ENCODE peak calls at places on chromosomes 2 and 18, in seven cellular contexts. P is uterus, T is body of pancreas, S is spleen, V is A549, M is transverse colon, J is esophagus muscularis mucosa. D is an unnamed sample.
A peak's percentile ranks its signal among the peaks of the same experiment; 100 is the strongest.

GRCh38 chr2:110770696-110771425 is 38.5 kb downstream of the ACOXL start:
- DNase-seq in T (peak; percentile 18), V (no peak), M (no peak), S (no peak), J (no peak), P (no peak), D (no peak)

GRCh38 chr18:47863041-47863440 is 67.4 kb downstream of the SMAD2 start:
- DNase-seq in V (no peak), S (no peak), J (no peak), T (no peak), P (no peak), M (no peak), D (no peak)

GRCh38 chr2:230090978-230091377 is 22.3 kb upstream of the SLC16A14 start:
- DNase-seq in T (no peak), V (no peak), M (no peak), P (no peak), J (peak; percentile 31), S (no peak), D (no peak)

GRCh38 chr18:31954349-31954748 is 11.4 kb upstream of the TRAPPC8 start:
- DNase-seq in V (no peak), J (no peak), T (no peak), M (peak; percentile 49), S (no peak), P (no peak), D (no peak)

GRCh38 chr2:203830294-203831055 is 37.1 kb upstream of the CTLA4 start:
- DNase-seq in P (no peak), M (no peak), V (no peak), T (no peak), J (peak; percentile 68), S (no peak), D (no peak)

GRCh38 chr18:79507076-79507545 is 111.4 kb downstream of the NFATC1 start:
- DNase-seq in M (peak; percentile 39), T (peak; percentile 54), V (no peak), S (peak; percentile 88), P (peak; percentile 63), J (no peak), D (peak; percentile 50)

GRCh38 chr2:108611021-108611420 is 76.8 kb downstream of the LIMS1 start:
- DNase-seq in J (no peak), P (no peak), V (no peak), S (no peak), T (no peak), M (no peak), D (no peak)

GRCh38 chr2:152560163-152560562 is 157.1 kb downstream of the PRPF40A start:
- DNase-seq in S (no peak), V (no peak), T (no peak), M (no peak), P (no peak), J (no peak), D (no peak)

GRCh38 chr2:84704505-84705244 is 176.2 kb downstream of the TRABD2A start:
- DNase-seq in M (peak; percentile 26), S (no peak), T (peak; percentile 16), P (no peak), V (no peak), J (no peak), D (no peak)

GRCh38 chr2:49770919-49771318 is 616.6 kb upstream of the FSHR start:
- DNase-seq in S (no peak), P (no peak), V (no peak), J (no peak), T (peak; percentile 77), M (peak; percentile 8), D (peak; percentile 49)

GRCh38 chr2:43493954-43494353 is 101.9 kb downstream of the THADA start:
- DNase-seq in V (no peak), P (no peak), J (no peak), S (no peak), T (no peak), M (no peak), D (no peak)

GRCh38 chr2:118221952-118222594 is 133.8 kb downstream of the INSIG2 start:
- DNase-seq in P (peak; percentile 17), S (no peak), J (no peak), V (peak; percentile 54), M (no peak), T (peak; percentile 58), D (no peak)

GRCh38 chr2:29000481-29000880 is 19.4 kb downstream of the TOGARAM2 start:
- DNase-seq in T (peak; percentile 20), M (peak; percentile 56), J (no peak), V (no peak), P (no peak), S (peak; percentile 93), D (no peak)

GRCh38 chr18:4677006-4677405 is 221.9 kb upstream of the DLGAP1 start:
- DNase-seq in T (no peak), M (no peak), V (no peak), S (no peak), P (no peak), J (no peak), D (no peak)

GRCh38 chr2:121210691-121211090 is 74.3 kb downstream of the TFCP2L1 start:
- DNase-seq in M (peak; percentile 82), J (no peak), S (peak; percentile 66), V (peak; percentile 29), T (peak; percentile 72), P (no peak), D (peak; percentile 81)

GRCh38 chr18:58856881-58857280 is 7.8 kb upstream of the ZNF532 start:
- DNase-seq in P (no peak), J (no peak), V (no peak), S (no peak), T (no peak), M (no peak), D (no peak)

GRCh38 chr2:26754972-26755670 is 9.0 kb upstream of the SLC35F6 start:
- DNase-seq in M (no peak), P (no peak), S (no peak), T (no peak), J (no peak), V (no peak), D (no peak)

GRCh38 chr18:37395631-37396030 is 170.0 kb downstream of the CELF4 start:
- DNase-seq in S (peak; percentile 46), T (no peak), P (no peak), V (no peak), M (no peak), J (no peak), D (no peak)

GRCh38 chr2:31379102-31379501 is 35.4 kb downstream of the XDH start:
- DNase-seq in V (no peak), T (no peak), S (no peak), M (no peak), P (no peak), J (peak; percentile 90), D (no peak)

GRCh38 chr2:234335676-234336228 is 161.1 kb downstream of the ARL4C start:
- DNase-seq in T (peak; percentile 52), V (no peak), P (peak; percentile 22), S (peak; percentile 80), M (peak; percentile 73), J (peak; percentile 96), D (peak; percentile 61)

GRCh38 chr2:58137221-58137620 is 90.6 kb downstream of the VRK2 start:
- DNase-seq in T (no peak), P (no peak), J (no peak), M (no peak), S (no peak), V (no peak), D (no peak)

DNA sequence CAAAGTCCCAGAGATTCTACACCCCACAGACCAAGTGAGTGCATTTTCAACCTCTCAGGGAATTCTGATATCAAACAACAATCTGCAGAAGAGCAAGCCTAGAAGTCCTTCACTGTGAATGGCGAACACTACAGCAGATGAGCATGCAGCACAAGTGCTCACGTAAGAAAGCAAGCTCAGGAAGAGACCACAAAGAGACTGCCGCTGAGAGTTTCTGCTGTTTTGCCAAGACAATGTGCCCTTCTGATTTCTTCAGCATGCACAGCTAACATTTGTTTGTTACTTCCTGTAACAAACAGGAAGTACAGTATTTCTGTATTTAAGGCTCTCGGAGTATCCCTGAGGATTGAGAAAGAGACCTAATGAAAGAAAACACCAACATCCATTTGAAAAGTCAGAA is 45.9 kb downstream of the MBOAT2 start:
- DNase-seq in V (no peak), S (no peak), J (no peak), T (no peak), P (no peak), M (no peak), D (no peak)
- TF ChIP-seq POLR2A in V (no peak), S (no peak), J (no peak), T (no peak), P (no peak), M (no peak), D (no peak)

DNA sequence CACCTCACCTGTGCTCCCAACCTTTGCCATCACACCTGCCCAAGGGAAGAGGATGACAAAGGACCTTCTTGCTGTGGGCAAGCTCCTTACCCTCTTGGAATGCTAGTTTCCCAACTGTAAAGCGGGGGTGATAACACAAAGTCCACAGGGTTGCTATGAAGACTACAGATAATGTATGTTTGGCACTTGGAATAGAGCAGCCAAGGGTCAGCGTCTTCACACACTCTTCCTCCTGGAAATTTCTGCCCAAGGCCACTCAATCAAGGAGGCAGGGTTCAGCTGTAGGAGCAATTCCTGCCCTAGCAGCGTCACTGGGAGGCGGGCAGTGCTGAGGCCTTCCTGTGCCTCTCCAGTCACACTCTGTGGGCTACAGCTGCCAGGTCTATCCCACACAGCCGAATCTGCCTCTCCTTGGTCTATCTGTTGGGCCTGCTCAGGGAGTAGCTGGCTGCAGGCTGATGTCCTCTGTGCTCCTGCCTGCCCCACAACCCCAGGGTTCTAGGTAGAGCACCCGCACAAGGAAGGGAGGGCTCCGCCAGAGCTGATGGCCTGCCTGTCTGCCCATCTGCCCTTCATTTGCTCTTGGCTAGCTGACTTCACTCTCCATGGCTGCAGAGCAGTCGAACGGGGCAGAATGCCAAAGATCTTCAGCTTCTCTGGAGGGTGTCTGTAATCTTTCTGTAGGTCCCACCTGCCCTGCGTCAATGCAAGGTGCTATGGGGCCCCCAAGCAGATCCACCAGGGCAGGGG is 91.9 kb downstream of the MRO start:
- DNase-seq in J (no peak), M (no peak), P (no peak), S (no peak), V (no peak), T (no peak), D (no peak)
- H3K27ac ChIP-seq in J (no peak overlapping the region), M (no peak overlapping the region), P (no peak overlapping the region), S (peak overlapping the region; percentile 41), V (no peak overlapping the region), T (no peak overlapping the region), D (no peak overlapping the region)

DNA sequence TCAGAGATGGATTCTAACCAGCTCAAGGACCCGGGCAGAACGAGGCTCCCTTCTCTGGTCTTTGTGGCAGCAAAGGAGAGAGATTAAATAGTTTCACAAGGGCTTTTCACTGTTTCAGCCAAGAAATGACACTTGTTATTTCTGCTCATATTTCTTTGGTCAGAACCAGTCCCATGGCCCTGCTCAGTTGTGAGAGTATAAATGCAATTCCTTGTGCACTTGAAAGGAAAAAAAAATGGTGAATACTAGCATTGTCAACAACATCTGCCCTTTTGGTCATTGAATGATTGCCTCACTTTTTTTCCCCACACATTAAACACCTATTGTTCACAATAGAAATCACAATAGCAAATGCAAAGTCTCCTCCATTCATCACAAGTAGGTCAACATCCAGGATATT is 104.4 kb downstream of the RDH14 start:
- DNase-seq in S (no peak), M (no peak), J (no peak), T (no peak), V (no peak), P (no peak), D (no peak)
- TF ChIP-seq POLR2A in S (no peak), M (no peak), J (no peak), T (no peak), V (no peak), P (no peak), D (no peak)

DNA sequence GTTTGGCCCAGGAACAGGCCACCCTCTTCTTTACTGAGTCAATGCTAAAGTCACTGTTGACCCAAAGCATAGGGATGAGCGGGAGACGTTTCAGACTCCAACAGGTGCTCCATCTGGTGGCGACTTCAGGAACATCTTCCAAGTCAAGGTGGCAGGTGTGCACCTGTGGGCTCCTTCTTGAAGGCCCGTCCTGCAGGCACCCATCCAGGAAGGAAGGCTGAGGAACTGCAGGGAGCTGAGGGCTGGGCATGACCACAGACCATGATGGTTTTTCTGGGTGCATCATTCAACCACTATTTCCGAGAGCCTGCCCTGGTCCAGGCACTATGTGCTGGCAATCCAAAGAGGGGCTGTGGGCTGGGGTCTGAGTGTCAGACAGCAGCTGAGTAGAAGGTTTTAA is 142.8 kb downstream of the NDUFA10 start:
- DNase-seq in V (no peak), S (no peak), J (peak; percentile 75), P (peak; percentile 58), M (peak; percentile 66), T (peak; percentile 68), D (peak; percentile 43)
- H3K27ac ChIP-seq in V (no peak overlapping the region), S (peak overlapping the region; percentile 71), J (peak overlapping the region; percentile 52), P (no peak overlapping the region), M (no peak overlapping the region), T (no peak overlapping the region), D (no peak overlapping the region)

D was measured in Peyer's patch.